ENCODE peak calls at places on chromosomes 11 and 22, in seven cellular contexts. Y is gastrocnemius medialis, D is neural progenitor cell, M is body of pancreas, O is kidney, A is mucosa of descending colon, B is transverse colon. T is an unnamed sample.

GRCh38 chr11:11313426-11313825 is 39.6 kb downstream of the CSNK2A3 start:
- DNase-seq in D (no peak), A (no peak), O (no peak), M (peak; percentile 42), Y (peak; percentile 37), B (no peak), T (peak; percentile 19)

GRCh38 chr22:29310863-29311339 is 4.5 kb downstream of the GAS2L1 start:
- DNase-seq in O (peak; percentile 98), M (peak; percentile 98), Y (peak; percentile 85), A (peak; percentile 91), D (peak; percentile 83), B (peak; percentile 92), T (peak; percentile 90)

GRCh38 chr22:49021926-49022815 is 805.5 kb downstream of the BRD1 start:
- DNase-seq in M (peak; percentile 3), A (no peak), Y (no peak), O (peak; percentile 59), D (no peak), B (no peak), T (no peak)

GRCh38 chr11:12502950-12503579 is 125.7 kb downstream of the PARVA start:
- DNase-seq in A (no peak), B (no peak), O (peak; percentile 79), Y (peak; percentile 38), M (no peak), D (no peak), T (no peak)

GRCh38 chr11:108825381-108825780 is 160.5 kb downstream of the DDX10 start:
- DNase-seq in O (no peak), Y (no peak), B (no peak), M (no peak), D (no peak), A (no peak), T (no peak)

GRCh38 chr22:46576556-46577351 is 39.3 kb upstream of the CELSR1 start:
- DNase-seq in D (peak; percentile 85), Y (peak; percentile 26), A (peak; percentile 78), B (peak; percentile 66), M (peak; percentile 55), O (peak; percentile 82), T (no peak)

GRCh38 chr11:6988506-6988905 is 31.6 kb downstream of the ZNF214 start:
- DNase-seq in O (no peak), A (no peak), D (no peak), B (no peak), Y (no peak), M (no peak), T (no peak)

GRCh38 chr11:105152556-105152955 is 13.0 kb upstream of the CARD18 start:
- DNase-seq in D (no peak), Y (no peak), B (no peak), M (no peak), A (no peak), O (no peak), T (no peak)

GRCh38 chr11:128052912-128053641 is 534.3 kb downstream of the ETS1 start:
- DNase-seq in M (no peak), B (no peak), A (no peak), O (no peak), Y (no peak), D (no peak), T (no peak)

GRCh38 chr11:128055576-128056217 is 531.7 kb downstream of the ETS1 start:
- DNase-seq in M (no peak), B (no peak), O (no peak), A (no peak), D (no peak), Y (no peak), T (no peak)

GRCh38 chr11:128058580-128059208 is 528.7 kb downstream of the ETS1 start:
- DNase-seq in O (no peak), M (no peak), A (no peak), B (no peak), D (no peak), Y (no peak), T (no peak)

GRCh38 chr11:128057786-128058395 is 529.5 kb downstream of the ETS1 start:
- DNase-seq in M (no peak), B (no peak), A (no peak), D (no peak), O (no peak), Y (no peak), T (no peak)

DNA sequence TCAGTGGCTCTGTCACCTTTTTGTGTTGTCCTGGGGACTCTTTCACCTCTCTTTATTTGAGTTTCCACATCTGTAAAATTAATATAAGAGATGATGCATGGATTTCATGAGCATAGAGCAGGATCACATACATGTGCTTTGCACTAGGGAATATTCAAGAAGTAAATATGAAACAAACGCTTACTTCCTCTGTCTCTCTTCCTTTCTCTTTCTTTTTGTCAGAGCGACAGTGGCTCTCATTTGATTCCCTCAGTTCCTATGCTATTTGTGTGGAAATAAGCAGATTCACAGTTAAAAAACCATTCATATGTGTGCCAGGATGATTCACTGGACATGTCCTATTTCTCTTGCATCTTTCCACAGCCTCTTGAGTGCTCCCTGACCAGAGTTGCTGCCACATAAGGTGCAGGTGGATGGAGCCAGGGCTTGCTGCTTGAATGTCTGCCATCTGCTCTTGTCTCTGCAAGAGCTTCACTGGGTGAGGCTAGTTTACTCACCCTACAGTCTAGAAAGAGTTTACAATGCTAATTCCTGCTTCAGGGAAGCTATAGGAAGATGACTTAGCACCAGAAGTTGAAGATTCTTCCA is 532.9 kb downstream of the ETS1 start:
- DNase-seq in O (no peak), M (no peak), B (no peak), A (no peak), D (no peak), Y (no peak), T (no peak)
- H3K4me3 ChIP-seq in O (no peak overlapping the region), M (no peak overlapping the region), B (no peak overlapping the region), A (no peak overlapping the region), D (no peak overlapping the region), Y (no peak overlapping the region), T (no peak overlapping the region)

GRCh38 chr11:76669901-76670474 is 559 bp downstream of the LRRC32 start:
- DNase-seq in D (peak; percentile 46), B (no peak), O (peak; percentile 88), A (no peak), M (peak; percentile 32), Y (no peak), T (peak; percentile 74)

GRCh38 chr11:76672431-76673163 is 2.0 kb upstream of the LRRC32 start:
- DNase-seq in B (peak; percentile 41), O (peak; percentile 86), M (no peak), Y (no peak), A (peak; percentile 56), D (no peak), T (no peak)

GRCh38 chr11:76671626-76672309 is 1.2 kb upstream of the LRRC32 start:
- DNase-seq in O (no peak), M (no peak), D (no peak), Y (no peak), A (peak; percentile 23), B (no peak), T (no peak)

GRCh38 chr11:76671236-76671590 is 666 bp upstream of the LRRC32 start:
- DNase-seq in A (no peak), Y (no peak), M (no peak), O (no peak), D (no peak), B (no peak), T (no peak)

DNA sequence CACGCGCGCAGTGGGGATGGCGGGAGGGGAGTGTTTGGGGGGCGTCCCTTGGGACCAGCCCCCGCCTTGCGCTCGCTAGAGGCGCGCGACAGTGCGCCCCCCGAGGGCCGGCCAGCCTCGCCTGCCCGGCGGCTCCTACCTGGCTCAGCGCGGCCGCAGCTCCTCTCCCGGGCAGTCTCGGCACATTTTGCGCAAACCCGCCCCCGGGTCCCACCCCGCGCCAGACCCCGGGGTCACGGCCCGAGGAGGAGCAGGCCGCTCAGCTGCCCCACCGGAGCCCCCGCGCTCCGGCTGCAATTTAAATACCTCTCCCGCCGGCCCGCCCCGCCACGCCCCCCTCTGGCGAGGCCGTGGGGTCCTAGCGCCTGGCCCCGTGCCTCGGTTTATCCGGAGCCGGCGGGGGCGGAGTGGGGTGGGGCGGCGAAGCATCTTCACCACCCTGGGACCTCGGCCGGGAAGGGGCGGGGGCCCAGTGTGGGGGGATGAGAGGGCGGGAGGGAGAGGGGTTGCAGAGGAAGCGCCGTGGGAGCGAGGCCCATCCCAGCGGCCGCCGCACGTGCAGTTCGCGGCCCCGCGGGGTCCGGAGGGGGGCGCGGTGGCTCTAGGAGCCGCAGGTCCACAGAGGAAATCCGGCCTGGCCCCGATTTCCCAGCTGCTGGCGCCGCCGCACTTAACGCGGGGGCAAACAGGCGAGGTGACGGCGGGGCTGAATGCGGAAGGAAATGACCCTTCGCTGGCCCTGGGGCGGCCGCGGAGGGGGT is at the start of gene LRRC32:
- DNase-seq in M (peak; percentile 30), O (peak; percentile 93), D (peak; percentile 78), A (peak; percentile 73), B (peak; percentile 57), Y (no peak), T (no peak)
- H3K4me3 ChIP-seq in M (peak within 1 kb of the TSS; percentile 16), O (peak within 1 kb of the TSS; percentile 71), D (peak within 1 kb of the TSS; percentile 56), A (peak within 1 kb of the TSS; percentile 35), B (peak within 1 kb of the TSS; percentile 52), Y (peak within 1 kb of the TSS; percentile 61), T (peak within 1 kb of the TSS; percentile 52)

DNA sequence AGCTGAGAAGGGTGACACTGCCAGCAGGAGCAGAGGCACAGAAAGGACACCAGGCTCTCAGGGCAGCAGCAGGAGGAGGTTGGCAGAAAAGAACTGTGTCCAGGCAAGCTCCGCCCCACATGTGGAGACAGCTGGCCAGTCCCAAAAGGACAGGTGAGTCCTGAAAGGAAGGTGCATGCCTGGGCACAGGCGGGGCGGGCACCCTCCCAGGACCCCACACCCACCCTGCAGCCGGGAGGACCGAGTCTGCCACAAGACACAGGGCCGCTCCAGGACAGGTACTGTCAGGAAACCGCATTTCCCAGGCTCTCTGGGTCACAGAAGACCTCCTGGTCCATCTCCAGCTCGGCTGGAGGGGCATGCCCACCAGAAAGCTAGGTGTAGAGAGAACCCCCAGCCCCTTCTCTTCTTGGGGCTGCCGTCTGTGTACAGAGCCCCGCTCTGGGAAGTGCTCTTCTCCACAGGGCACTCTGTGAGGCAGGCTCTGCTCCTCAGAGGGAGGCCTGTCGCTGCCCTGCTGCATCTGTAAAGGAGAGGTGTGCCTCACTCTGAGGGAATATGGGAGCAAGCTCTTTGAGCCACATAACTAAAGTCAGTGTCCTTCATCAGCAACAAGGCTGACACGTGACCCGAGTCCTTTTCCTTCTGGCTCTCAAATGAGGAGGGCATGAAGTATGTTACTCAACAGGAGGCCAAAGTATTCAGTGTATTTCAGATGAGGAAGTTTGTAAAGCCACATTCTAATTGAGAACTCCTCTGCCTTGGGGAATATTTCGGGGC is 50.5 kb downstream of the CLTCL1 start:
- DNase-seq in D (no peak), Y (no peak), A (no peak), B (no peak), O (no peak), M (no peak), T (no peak)
- H3K4me3 ChIP-seq in D (no peak overlapping the region), Y (no peak overlapping the region), A (no peak overlapping the region), B (no peak overlapping the region), O (no peak overlapping the region), M (no peak overlapping the region), T (no peak overlapping the region)

DNA sequence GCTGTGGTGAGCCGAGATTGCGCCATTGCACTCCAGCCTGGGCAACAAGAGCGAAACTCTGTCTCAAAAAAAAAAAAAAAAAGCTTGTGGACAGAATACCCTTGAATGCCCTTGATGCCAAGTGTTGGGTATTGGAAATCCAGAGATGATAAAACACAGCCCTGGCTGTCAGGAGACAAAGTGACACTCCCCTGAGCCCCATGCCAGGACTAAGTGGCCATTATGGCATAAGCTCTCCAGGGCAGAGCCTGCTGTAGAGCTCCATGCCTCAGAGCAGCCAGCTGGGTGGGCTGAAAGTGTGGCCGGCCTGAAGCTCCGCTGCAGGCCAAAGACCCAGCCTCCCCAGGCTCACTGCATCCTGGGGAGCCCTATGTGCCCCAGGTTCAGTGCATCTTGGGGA is 4.9 kb downstream of the RNF215 start:
- DNase-seq in A (no peak), Y (no peak), M (no peak), O (no peak), D (no peak), B (no peak), T (no peak)
- H3K4me3 ChIP-seq in A (no peak overlapping the region), Y (no peak overlapping the region), M (no peak overlapping the region), O (no peak overlapping the region), D (no peak overlapping the region), B (no peak overlapping the region), T (no peak overlapping the region)